ENCODE peak calls at places on chromosomes 3 and 15, in four cellular contexts. A, I, W and F are unnamed samples.
A peak's percentile ranks its signal among the peaks of the same experiment; 100 is the strongest.

GRCh38 chr3:130850044-130850797 is 43.7 kb upstream of the ATP2C1 start:
- DNase-seq in A (peak; percentile 36), I (peak; percentile 21), W (peak; percentile 99), F (no peak)

GRCh38 chr3:186651678-186652215 is 11.5 kb downstream of the FETUB start:
- DNase-seq in A (no peak), I (no peak), W (no peak), F (no peak)

GRCh38 chr3:122679467-122680291 is 960 bp upstream of the PARP14 start:
- DNase-seq in A (peak; percentile 21), I (no peak), W (peak; percentile 55), F (peak; percentile 38)

GRCh38 chr3:83928391-83928790 is 1030.4 kb upstream of the CADM2 start:
- DNase-seq in A (no peak), I (peak; percentile 6), W (peak; percentile 69), F (no peak)

GRCh38 chr3:144663456-144664063 is 691.9 kb downstream of the DIPK2A start:
- DNase-seq in A (no peak), I (no peak), W (no peak), F (no peak)

GRCh38 chr15:23869391-23869790 is 182.3 kb upstream of the NDN start:
- DNase-seq in A (peak; percentile 8), I (peak; percentile 27), W (no peak), F (peak; percentile 37)

GRCh38 chr3:99269606-99270355 is 368.3 kb upstream of the DCBLD2 start:
- DNase-seq in A (peak; percentile 4), I (no peak), W (no peak), F (no peak)

GRCh38 chr15:77495806-77496589 is 75.3 kb downstream of the HMG20A start:
- DNase-seq in A (peak; percentile 72), I (no peak), W (peak; percentile 46), F (no peak)

GRCh38 chr3:129028866-129029265 is 27.8 kb downstream of the EFCC1 start:
- DNase-seq in A (no peak), I (no peak), W (no peak), F (no peak)

GRCh38 chr3:77539677-77540076 is 499.8 kb downstream of the ROBO2 start:
- DNase-seq in A (no peak), I (no peak), W (no peak), F (no peak)

GRCh38 chr15:41878355-41878699 is 15.5 kb downstream of the SPTBN5 start:
- DNase-seq in A (no peak), I (no peak), W (no peak), F (no peak)

GRCh38 chr15:68820205-68820588 is 498 bp downstream of the ANP32A start:
- DNase-seq in A (peak; percentile 48), I (no peak), W (no peak), F (peak; percentile 52)

GRCh38 chr15:78396976-78397375 is 41.0 kb upstream of the IREB2 start:
- DNase-seq in A (no peak), I (peak; percentile 69), W (no peak), F (peak; percentile 85)

GRCh38 chr3:172034786-172035685 is 4.3 kb upstream of the FNDC3B start:
- DNase-seq in A (no peak), I (peak; percentile 51), W (peak; percentile 72), F (no peak)

GRCh38 chr3:111749171-111750170 is 109.6 kb upstream of the PHLDB2 start:
- DNase-seq in A (no peak), I (no peak), W (no peak), F (no peak)

GRCh38 chr3:174303911-174304541 is 555.1 kb upstream of the NAALADL2 start:
- DNase-seq in A (no peak), I (no peak), W (no peak), F (no peak)

GRCh38 chr15:38698215-38698614 is 133.6 kb upstream of the RASGRP1 start:
- DNase-seq in A (no peak), I (no peak), W (peak; percentile 61), F (no peak)

GRCh38 chr3:25589783-25590258 is 74.9 kb downstream of the TOP2B start:
- DNase-seq in A (peak; percentile 48), I (no peak), W (no peak), F (no peak)

GRCh38 chr3:126546549-126547239 is 12.0 kb downstream of the C3orf22 start:
- DNase-seq in A (no peak), I (no peak), W (no peak), F (peak; percentile 1)

GRCh38 chr3:54905230-54905888 is 22.5 kb downstream of the LRTM1 start:
- DNase-seq in A (no peak), I (no peak), W (no peak), F (no peak)

GRCh38 chr15:70318996-70319465 is 221.3 kb upstream of the TLE3 start:
- DNase-seq in A (no peak), I (no peak), W (no peak), F (peak; percentile 46)

GRCh38 chr3:194549853-194550252 is 63.1 kb upstream of the ATP13A3 start:
- DNase-seq in A (no peak), I (no peak), W (no peak), F (no peak)

GRCh38 chr15:75428152-75428551 is 23.3 kb downstream of the SIN3A start:
- DNase-seq in A (no peak), I (no peak), W (no peak), F (no peak)

GRCh38 chr3:141096981-141097380 is 45.8 kb downstream of the SPSB4 start:
- DNase-seq in A (no peak), I (no peak), W (no peak), F (no peak)

GRCh38 chr3:197023998-197024651 is 5.5 kb downstream of the MELTF start:
- DNase-seq in A (no peak), I (no peak), W (no peak), F (no peak)

GRCh38 chr15:80418892-80419537 is 14.8 kb downstream of the ARNT2 start:
- DNase-seq in A (no peak), I (peak; percentile 61), W (peak; percentile 39), F (no peak)